ENCODE peak calls at places on chromosomes 16 and 17, in eight cellular contexts. D, R, T, E, U, M, X and P are unnamed samples.
A peak's percentile ranks its signal among the peaks of the same experiment; 100 is the strongest.

GRCh38 chr16:66874079-66874775 is 6.1 kb upstream of the PDP2 start:
- DNase-seq in D (no peak), R (peak; percentile 71), T (no peak), E (no peak), U (no peak), M (no peak), X (no peak), P (peak; percentile 50)

GRCh38 chr16:87202346-87202745 is 114.8 kb downstream of the C16orf95 start:
- DNase-seq in D (no peak), R (peak; percentile 84), T (no peak), E (no peak), U (no peak), M (no peak), X (no peak), P (peak; percentile 54)

GRCh38 chr16:71626018-71626857 is at the start of gene MARVELD3:
- DNase-seq in D (no peak), R (no peak), T (no peak), E (no peak), U (peak; percentile 29), M (peak; percentile 69), X (no peak), P (peak; percentile 32)

GRCh38 chr17:74448774-74449173 is 16.9 kb downstream of the GPRC5C start:
- DNase-seq in D (no peak), R (no peak), T (no peak), E (no peak), U (no peak), M (no peak), X (no peak), P (no peak)

GRCh38 chr16:12771341-12771798 is 32.3 kb downstream of the CPPED1 start:
- DNase-seq in D (no peak), R (no peak), T (no peak), E (peak; percentile 68), U (no peak), M (no peak), X (no peak), P (no peak)

GRCh38 chr16:28845173-28846079 is 722 bp downstream of the TUFM start:
- DNase-seq in D (no peak), R (no peak), T (peak; percentile 64), E (no peak), U (no peak), M (peak; percentile 51), X (no peak), P (peak; percentile 16)

GRCh38 chr16:65212791-65213190 is 90.9 kb upstream of the CDH11 start:
- DNase-seq in D (no peak), R (no peak), T (no peak), E (no peak), U (no peak), M (no peak), X (no peak), P (no peak)

GRCh38 chr17:12507046-12507445 is 158.6 kb upstream of the MYOCD start:
- DNase-seq in D (no peak), R (no peak), T (no peak), E (no peak), U (no peak), M (no peak), X (no peak), P (no peak)

GRCh38 chr17:16215965-16216316 is 607 bp upstream of the NCOR1 start:
- DNase-seq in D (no peak), R (peak; percentile 52), T (peak; percentile 70), E (no peak), U (peak; percentile 30), M (no peak), X (no peak), P (no peak)

GRCh38 chr17:42275527-42276358 is 448 bp downstream of the STAT5B start:
- DNase-seq in D (no peak), R (peak; percentile 40), T (no peak), E (no peak), U (peak; percentile 65), M (peak; percentile 65), X (no peak), P (peak; percentile 56)